ENCODE peak calls at places on chromosomes 12 and 14, in five cellular contexts. A, K, U, Z and L are unnamed samples.

GRCh38 chr12:1993341-1993740 is 10.9 kb downstream of the DCP1B start:
- ATAC-seq in A (no peak), K (no peak), U (no peak), Z (peak), L (peak)

GRCh38 chr14:53942970-53943750 is 13.5 kb downstream of the BMP4 start:
- ATAC-seq in A (no peak), K (no peak), U (no peak), Z (peak), L (no peak)

GRCh38 chr14:51018521-51018920 is 74.2 kb upstream of the PYGL start:
- ATAC-seq in A (no peak), K (no peak), U (no peak), Z (no peak), L (no peak)

GRCh38 chr12:541676-542289 is 82.0 kb downstream of the B4GALNT3 start:
- ATAC-seq in A (no peak), K (no peak), U (no peak), Z (no peak), L (no peak)

GRCh38 chr12:102479099-102479887 is 1.1 kb downstream of the IGF1 start:
- ATAC-seq in A (no peak), K (peak), U (peak), Z (peak), L (peak)

GRCh38 chr14:50985124-50985815 is 41.0 kb upstream of the PYGL start:
- ATAC-seq in A (no peak), K (no peak), U (no peak), Z (no peak), L (no peak)

GRCh38 chr14:70350078-70350477 is 9.4 kb downstream of the COX16 start:
- ATAC-seq in A (no peak), K (no peak), U (no peak), Z (no peak), L (no peak)

GRCh38 chr12:130540376-130540775 is 175.7 kb downstream of the RIMBP2 start:
- ATAC-seq in A (no peak), K (no peak), U (no peak), Z (no peak), L (no peak)

GRCh38 chr12:13194462-13195110 is 1.9 kb upstream of the EMP1 start:
- ATAC-seq in A (no peak), K (no peak), U (no peak), Z (no peak), L (no peak)

GRCh38 chr12:9719835-9720234 is 13.1 kb downstream of the CLECL1 start:
- ATAC-seq in A (peak), K (no peak), U (no peak), Z (no peak), L (peak)

GRCh38 chr14:65854215-65854614 is 441.7 kb downstream of the FUT8 start:
- ATAC-seq in A (no peak), K (no peak), U (no peak), Z (no peak), L (no peak)

GRCh38 chr14:70000601-70001000 is 121.4 kb downstream of the SMOC1 start:
- ATAC-seq in A (no peak), K (no peak), U (no peak), Z (no peak), L (no peak)

GRCh38 chr12:119176267-119177055 is 2.3 kb upstream of the HSPB8 start:
- ATAC-seq in A (no peak), K (peak), U (no peak), Z (no peak), L (no peak)

GRCh38 chr14:68898248-68899032 is 80.7 kb downstream of the ACTN1 start:
- ATAC-seq in A (peak), K (no peak), U (peak), Z (no peak), L (no peak)

GRCh38 chr12:27807063-27807703 is 27.1 kb upstream of the MANSC4 start:
- ATAC-seq in A (peak), K (no peak), U (peak), Z (no peak), L (peak)

GRCh38 chr12:57756406-57757341 is 1.8 kb downstream of the MARCHF9 start:
- ATAC-seq in A (peak), K (no peak), U (peak), Z (no peak), L (peak)

GRCh38 chr14:95332641-95333040 is 12.9 kb upstream of the CLMN start:
- ATAC-seq in A (no peak), K (no peak), U (no peak), Z (no peak), L (no peak)

GRCh38 chr14:105857223-105857815 is 330.9 kb downstream of the TMEM121 start:
- ATAC-seq in A (no peak), K (no peak), U (peak), Z (no peak), L (no peak)

GRCh38 chr12:110638792-110639191 is 24.9 kb downstream of the TCTN1 start:
- ATAC-seq in A (no peak), K (no peak), U (no peak), Z (no peak), L (no peak)

GRCh38 chr14:90616313-90616712 is 199.9 kb downstream of the TTC7B start:
- ATAC-seq in A (no peak), K (no peak), U (no peak), Z (no peak), L (no peak)

GRCh38 chr12:51027342-51027835 is 1.2 kb upstream of the SLC11A2 start:
- ATAC-seq in A (no peak), K (no peak), U (no peak), Z (no peak), L (no peak)

GRCh38 chr12:51361419-51362016 is 15.0 kb upstream of the CELA1 start:
- ATAC-seq in A (no peak), K (no peak), U (no peak), Z (peak), L (no peak)

GRCh38 chr12:109377139-109377685 is 29.5 kb downstream of the MYO1H start:
- ATAC-seq in A (no peak), K (no peak), U (no peak), Z (no peak), L (no peak)

GRCh38 chr12:127822743-127823433 is 444.1 kb upstream of the TMEM132C start:
- ATAC-seq in A (no peak), K (peak), U (no peak), Z (no peak), L (no peak)

GRCh38 chr14:72715215-72715909 is 178.5 kb downstream of the DPF3 start:
- ATAC-seq in A (no peak), K (peak), U (no peak), Z (no peak), L (no peak)

GRCh38 chr14:24147761-24148428 is 597 bp downstream of the RNF31 start:
- ATAC-seq in A (no peak), K (no peak), U (no peak), Z (peak), L (no peak)

GRCh38 chr12:95017482-95017881 is 14.0 kb upstream of the NDUFA12 start:
- ATAC-seq in A (no peak), K (no peak), U (no peak), Z (no peak), L (no peak)

GRCh38 chr14:99744199-99744872 is 48.9 kb upstream of the EML1 start:
- ATAC-seq in A (no peak), K (no peak), U (no peak), Z (no peak), L (no peak)

GRCh38 chr14:105171004-105171673 is 2.6 kb upstream of the JAG2 start:
- ATAC-seq in A (no peak), K (peak), U (no peak), Z (peak), L (no peak)

GRCh38 chr14:76929927-76930326 is 98.6 kb downstream of the IRF2BPL start:
- ATAC-seq in A (peak), K (peak), U (peak), Z (no peak), L (peak)

GRCh38 chr14:80714489-80714888 is 227.0 kb downstream of the CEP128 start:
- ATAC-seq in A (no peak), K (no peak), U (no peak), Z (no peak), L (no peak)

GRCh38 chr12:32548691-32549412 is 130.2 kb upstream of the DNM1L start:
- ATAC-seq in A (no peak), K (peak), U (no peak), Z (peak), L (no peak)

GRCh38 chr12:33817713-33818112 is 204.6 kb upstream of the ALG10 start:
- ATAC-seq in A (no peak), K (no peak), U (peak), Z (no peak), L (no peak)

GRCh38 chr14:57889245-57889644 is 23.4 kb upstream of the SLC35F4 start:
- ATAC-seq in A (no peak), K (peak), U (no peak), Z (no peak), L (no peak)

GRCh38 chr12:69044887-69045286 is 111.9 kb upstream of the CPM start:
- ATAC-seq in A (no peak), K (no peak), U (no peak), Z (no peak), L (peak)

GRCh38 chr14:63421226-63421625 is 102.5 kb upstream of the GPHB5 start:
- ATAC-seq in A (no peak), K (no peak), U (no peak), Z (no peak), L (no peak)

GRCh38 chr12:57001448-57001906 is 4.9 kb downstream of the ZBTB39 start:
- ATAC-seq in A (no peak), K (peak), U (peak), Z (peak), L (no peak)

GRCh38 chr12:107373238-107373809 is 280.0 kb upstream of the CRY1 start:
- ATAC-seq in A (no peak), K (no peak), U (peak), Z (no peak), L (no peak)